ENCODE peak calls at places on chromosomes 11 and 22, in seven cellular contexts. R is GM13977; X is endothelial cell; S is T1000; V is mesenteric fat pad; N is AG09309; K is activated naive CD8-positive, alpha-beta T cell treated with anti-CD3 and anti-CD28 coated beads for 36 hours. E is an unnamed sample.

GRCh38 chr11:116986521-116987105 is 111.6 kb downstream of the SIK3 start:
- DNase-seq in R (no peak), X (no peak), S (no peak), K (peak), N (peak), V (no peak), E (no peak)

GRCh38 chr11:115869780-115870431 is 365.7 kb upstream of the CADM1 start:
- DNase-seq in X (peak), K (no peak), S (no peak), R (peak), N (no peak), V (no peak), E (peak)

GRCh38 chr11:62953811-62954210 is 31.0 kb downstream of the SLC22A6 start:
- DNase-seq in S (no peak), V (peak), X (no peak), K (no peak), N (no peak), R (no peak), E (no peak)

GRCh38 chr11:132177106-132177505 is 806.7 kb downstream of the NTM start:
- DNase-seq in V (no peak), S (peak), R (no peak), X (peak), K (no peak), N (peak), E (no peak)

GRCh38 chr11:119511601-119512000 is 88.6 kb upstream of the THY1 start:
- DNase-seq in K (no peak), V (no peak), S (no peak), R (no peak), X (no peak), N (no peak), E (no peak)

GRCh38 chr22:29071261-29072045 is 1.4 kb upstream of the KREMEN1 start:
- DNase-seq in S (no peak), N (no peak), K (peak), R (peak), X (peak), V (no peak), E (peak)

GRCh38 chr11:113114452-113115027 is 153.3 kb downstream of the NCAM1 start:
- DNase-seq in V (no peak), S (no peak), N (peak), K (no peak), R (no peak), X (peak), E (no peak)

GRCh38 chr22:30809086-30809485 is 114.4 kb downstream of the OSBP2 start:
- DNase-seq in K (no peak), V (no peak), S (no peak), R (no peak), X (no peak), N (no peak), E (no peak)

GRCh38 chr11:118618115-118618990 is 10.9 kb downstream of the PHLDB1 start:
- DNase-seq in N (no peak), S (no peak), R (no peak), V (no peak), X (no peak), K (no peak), E (no peak)

GRCh38 chr22:20013382-20013871 is 3.2 kb downstream of the ARVCF start:
- DNase-seq in N (no peak), K (peak), R (peak), V (no peak), X (peak), S (no peak), E (peak)

GRCh38 chr11:68998390-68998911 is 14.6 kb downstream of the MRGPRF start:
- DNase-seq in X (no peak), S (no peak), V (peak), R (no peak), N (no peak), K (no peak), E (no peak)

GRCh38 chr11:107856981-107857517 is 1.5 kb downstream of the SLC35F2 start:
- DNase-seq in V (peak), S (no peak), K (no peak), R (no peak), N (no peak), X (no peak), E (no peak)

GRCh38 chr11:62392944-62393628 is 25.7 kb upstream of the SCGB1A1 start:
- DNase-seq in N (no peak), X (no peak), S (no peak), V (peak), K (no peak), R (peak), E (peak)

GRCh38 chr11:22920939-22921565 is 60.8 kb upstream of the CCDC179 start:
- DNase-seq in V (no peak), K (peak), R (peak), N (peak), X (peak), S (peak), E (peak)

GRCh38 chr11:96263361-96263763 is 79.6 kb downstream of the MAML2 start:
- DNase-seq in X (no peak), S (no peak), K (no peak), R (no peak), V (no peak), N (peak), E (no peak)

GRCh38 chr11:129853508-129854228 is 38.0 kb downstream of the TMEM45B start:
- DNase-seq in N (no peak), V (no peak), K (peak), S (no peak), X (no peak), R (no peak), E (no peak)

GRCh38 chr11:132064987-132065620 is 694.7 kb downstream of the NTM start:
- DNase-seq in K (no peak), N (peak), S (peak), X (no peak), V (no peak), R (no peak), E (no peak)

GRCh38 chr11:94641167-94641761 is 74.1 kb downstream of the PIWIL4 start:
- DNase-seq in V (no peak), N (no peak), R (no peak), X (no peak), K (no peak), S (no peak), E (no peak)

GRCh38 chr11:2440646-2441045 is 3.7 kb downstream of the TRPM5 start:
- DNase-seq in R (no peak), K (no peak), N (no peak), X (no peak), S (no peak), V (no peak), E (no peak)

GRCh38 chr11:20529757-20530156 is 69.7 kb upstream of the SLC6A5 start:
- DNase-seq in S (no peak), V (no peak), N (no peak), X (no peak), R (no peak), K (no peak), E (no peak)

GRCh38 chr22:47401592-47401898 is 639.1 kb downstream of the TBC1D22A start:
- DNase-seq in R (no peak), V (no peak), X (no peak), S (no peak), K (no peak), N (no peak), E (no peak)

GRCh38 chr11:94732617-94733292 is 35.4 kb upstream of the AMOTL1 start:
- DNase-seq in R (no peak), S (no peak), V (no peak), N (peak), K (no peak), X (peak), E (no peak)

GRCh38 chr11:88569342-88569741 is 231.8 kb upstream of the CTSC start:
- DNase-seq in K (no peak), S (no peak), X (no peak), N (no peak), V (no peak), R (no peak), E (no peak)

GRCh38 chr22:36027960-36028645 is 521 bp downstream of the RBFOX2 start:
- DNase-seq in K (no peak), S (no peak), N (no peak), V (peak), X (peak), R (peak), E (no peak)

GRCh38 chr11:55474321-55474720 is 79.9 kb upstream of the OR4C15 start:
- DNase-seq in V (no peak), N (no peak), X (no peak), R (no peak), S (no peak), K (no peak), E (no peak)

GRCh38 chr22:37137903-37138665 is 11.6 kb downstream of the IL2RB start:
- DNase-seq in S (no peak), R (no peak), N (no peak), X (no peak), K (no peak), V (no peak), E (no peak)

GRCh38 chr22:38162881-38163843 is 18.5 kb downstream of the PLA2G6 start:
- DNase-seq in K (no peak), V (no peak), R (no peak), X (no peak), N (no peak), S (no peak), E (no peak)

GRCh38 chr11:44958165-44958564 is 7.5 kb upstream of the TP53I11 start:
- DNase-seq in K (no peak), V (no peak), S (no peak), N (no peak), R (no peak), X (no peak), E (no peak)

GRCh38 chr11:8715501-8715900 is 32.9 kb downstream of the RPL27A start:
- DNase-seq in K (no peak), X (no peak), V (no peak), N (no peak), S (no peak), R (no peak), E (no peak)

E was measured in GM20000.